ENCODE peak calls at places on chromosomes 2 and 18, in five cellular contexts. M is AG08396; P is NCI-H1930; S is H9; Z is stimulated activated CD8-positive, alpha-beta memory T cell treated with anti-CD3 and anti-CD28 coated beads, Interleukin-7, amount 100 ng/mL, for 24 hours. Q is an unnamed sample.

GRCh38 chr2:48605482-48606175 is 12.0 kb upstream of the GTF2A1L start:
- DNase-seq in Z (no peak), P (no peak), M (no peak), S (no peak), Q (no peak)

GRCh38 chr2:234867882-234868285 is 83.9 kb upstream of the SH3BP4 start:
- DNase-seq in S (no peak), Z (no peak), M (no peak), P (no peak), Q (no peak)

GRCh38 chr2:107731435-107731834 is 95.3 kb upstream of the RGPD4 start:
- DNase-seq in S (no peak), M (no peak), P (no peak), Z (no peak), Q (no peak)

GRCh38 chr2:234997389-234997788 is 45.6 kb downstream of the SH3BP4 start:
- DNase-seq in M (no peak), S (no peak), Z (no peak), P (no peak), Q (no peak)

GRCh38 chr2:72146357-72147302 is 1.0 kb downstream of the CYP26B1 start:
- DNase-seq in S (peak), M (no peak), P (no peak), Z (no peak), Q (peak)

GRCh38 chr2:11389551-11390528 is 45.4 kb upstream of the ROCK2 start:
- DNase-seq in S (no peak), Z (no peak), M (peak), P (no peak), Q (no peak)

GRCh38 chr18:31217038-31217437 is 54.4 kb upstream of the DSC1 start:
- DNase-seq in S (no peak), Z (no peak), M (no peak), P (no peak), Q (no peak)

GRCh38 chr2:96663829-96664228 is 21.3 kb downstream of the FER1L5 start:
- DNase-seq in S (no peak), Z (no peak), P (no peak), M (no peak), Q (no peak)

GRCh38 chr18:51448949-51449348 is 251.5 kb upstream of the MEX3C start:
- DNase-seq in Z (no peak), P (no peak), M (no peak), S (no peak), Q (no peak)

GRCh38 chr2:216664593-216665034 is 30.7 kb downstream of the IGFBP5 start:
- DNase-seq in M (no peak), P (no peak), Z (no peak), S (no peak), Q (peak)

GRCh38 chr2:23836971-23837565 is 89.9 kb downstream of the ATAD2B start:
- DNase-seq in Z (no peak), P (no peak), M (no peak), S (no peak), Q (no peak)

GRCh38 chr2:223076573-223076972 is 24.6 kb downstream of the KCNE4 start:
- DNase-seq in Z (no peak), S (no peak), M (no peak), P (no peak), Q (peak)

GRCh38 chr18:3538456-3538855 is 88.5 kb downstream of the TGIF1 start:
- DNase-seq in P (no peak), S (no peak), M (peak), Z (no peak), Q (peak)

GRCh38 chr2:10257036-10257435 is 45.7 kb upstream of the HPCAL1 start:
- DNase-seq in M (no peak), P (no peak), Z (no peak), S (no peak), Q (no peak)

GRCh38 chr2:237483018-237483731 is 3.9 kb upstream of the MLPH start:
- DNase-seq in P (no peak), S (no peak), Z (no peak), M (peak), Q (peak)

GRCh38 chr2:105409717-105410116 is 10.9 kb upstream of the FHL2 start:
- DNase-seq in P (no peak), Z (no peak), S (no peak), M (peak), Q (peak)

GRCh38 chr2:2640371-2640770 is 309.3 kb upstream of the MYT1L start:
- DNase-seq in Z (no peak), M (no peak), P (no peak), S (no peak), Q (no peak)

GRCh38 chr18:12468458-12468857 is 60.7 kb downstream of the PRELID3A start:
- DNase-seq in M (no peak), P (no peak), Z (no peak), S (no peak), Q (no peak)

GRCh38 chr18:61308009-61308408 is 25.2 kb upstream of the CDH20 start:
- DNase-seq in S (no peak), M (no peak), P (no peak), Z (no peak), Q (no peak)

GRCh38 chr2:64604929-64605550 is 48.7 kb downstream of the SERTAD2 start:
- DNase-seq in Z (no peak), P (no peak), M (no peak), S (no peak), Q (peak)

GRCh38 chr18:801137-801536 is 10.9 kb downstream of the YES1 start:
- DNase-seq in S (no peak), Z (no peak), P (no peak), M (no peak), Q (no peak)

GRCh38 chr2:217090024-217090473 is 230.2 kb upstream of the TNP1 start:
- DNase-seq in Z (no peak), M (no peak), P (no peak), S (no peak), Q (peak)

GRCh38 chr18:44051088-44051487 is 629.6 kb upstream of the SETBP1 start:
- DNase-seq in P (no peak), S (no peak), M (no peak), Z (no peak), Q (no peak)

GRCh38 chr2:190714958-190715357 is 66.1 kb downstream of the NAB1 start:
- DNase-seq in Z (no peak), P (no peak), S (no peak), M (peak), Q (no peak)

GRCh38 chr2:71379086-71379485 is 47.5 kb downstream of the ZNF638 start:
- DNase-seq in M (peak), Z (no peak), P (no peak), S (no peak), Q (peak)

GRCh38 chr2:238475571-238475970 is 48.8 kb downstream of the ASB1 start:
- DNase-seq in P (no peak), S (no peak), M (no peak), Z (no peak), Q (no peak)

GRCh38 chr2:24914713-24915112 is 5.3 kb downstream of the ADCY3 start:
- DNase-seq in P (no peak), M (no peak), Z (no peak), S (no peak), Q (no peak)

GRCh38 chr2:232523682-232524597 is 2.0 kb upstream of the CHRND start:
- DNase-seq in S (peak), M (peak), P (peak), Z (no peak), Q (peak)

GRCh38 chr2:219434718-219435525 is at the start of gene SPEG:
- DNase-seq in Z (no peak), M (no peak), P (no peak), S (peak), Q (peak)

GRCh38 chr2:224885836-224886547 is 156.3 kb downstream of the DOCK10 start:
- DNase-seq in S (no peak), P (no peak), Z (no peak), M (peak), Q (peak)

GRCh38 chr2:232132179-232132578 is 170.7 kb downstream of the DIS3L2 start:
- DNase-seq in S (no peak), P (no peak), Z (no peak), M (no peak), Q (no peak)

GRCh38 chr2:81436256-81436655 is 1131.7 kb upstream of the LRRTM1 start:
- DNase-seq in S (no peak), M (no peak), Z (no peak), P (no peak), Q (no peak)

GRCh38 chr18:36817039-36817438 is 11.8 kb downstream of the TPGS2 start:
- DNase-seq in S (no peak), M (no peak), P (no peak), Z (no peak), Q (no peak)

GRCh38 chr2:98293931-98294687 is 52.1 kb upstream of the CNGA3 start:
- DNase-seq in P (no peak), M (no peak), S (no peak), Z (no peak), Q (no peak)

GRCh38 chr2:24456610-24457556 is 34.2 kb upstream of the NCOA1 start:
- DNase-seq in P (no peak), S (no peak), M (peak), Z (no peak), Q (peak)

GRCh38 chr2:65204461-65205230 is 23.0 kb upstream of the ACTR2 start:
- DNase-seq in P (no peak), M (no peak), S (no peak), Z (no peak), Q (no peak)

GRCh38 chr18:26875040-26875654 is 9.6 kb upstream of the AQP4 start:
- DNase-seq in P (no peak), Z (no peak), M (no peak), S (no peak), Q (no peak)

GRCh38 chr2:218395456-218395825 is 4.2 kb upstream of the CTDSP1 start:
- DNase-seq in P (no peak), Z (no peak), S (no peak), M (no peak), Q (no peak)

GRCh38 chr18:2880473-2880872 is 33.7 kb downstream of the EMILIN2 start:
- DNase-seq in M (no peak), S (no peak), P (no peak), Z (no peak), Q (peak)

Q was measured in GM03348.